ENCODE peak calls at places on chromosomes 13 and 19, in ten cellular contexts. One of them, this sample, is unnamed.

GRCh38 chr13:104616990-104617389 is 1550.8 kb upstream of the SLC10A2 start:
- DNase-seq in transverse colon: no peak
- DNase-seq in pancreas: no peak
- DNase-seq in psoas muscle: no peak
- DNase-seq in foreskin fibroblast: no peak
- DNase-seq in aorta: no peak
- DNase-seq in fibroblast of mammary gland: no peak
- DNase-seq in lower leg skin: no peak
- DNase-seq in choroid plexus epithelial cell: no peak
- DNase-seq in A673: no peak
- DNase-seq in this sample: no peak

GRCh38 chr13:114161644-114162532 is 17.2 kb upstream of the CFAP97D2 start:
- DNase-seq in transverse colon: peak; percentile 84
- DNase-seq in pancreas: no peak
- DNase-seq in psoas muscle: peak; percentile 66
- DNase-seq in foreskin fibroblast: peak; percentile 22
- DNase-seq in aorta: peak; percentile 79
- DNase-seq in fibroblast of mammary gland: peak; percentile 41
- DNase-seq in lower leg skin: no peak
- DNase-seq in choroid plexus epithelial cell: peak; percentile 34
- DNase-seq in A673: peak; percentile 60
- DNase-seq in this sample: peak; percentile 64

GRCh38 chr13:21719463-21719862 is 48.6 kb downstream of the FGF9 start:
- DNase-seq in transverse colon: no peak
- DNase-seq in pancreas: no peak
- DNase-seq in psoas muscle: no peak
- DNase-seq in foreskin fibroblast: no peak
- DNase-seq in aorta: no peak
- DNase-seq in fibroblast of mammary gland: no peak
- DNase-seq in lower leg skin: no peak
- DNase-seq in choroid plexus epithelial cell: no peak
- DNase-seq in A673: no peak
- DNase-seq in this sample: no peak

GRCh38 chr19:6564393-6564792 is 26.6 kb downstream of the CD70 start:
- DNase-seq in transverse colon: no peak
- DNase-seq in pancreas: no peak
- DNase-seq in psoas muscle: no peak
- DNase-seq in foreskin fibroblast: no peak
- DNase-seq in aorta: no peak
- DNase-seq in fibroblast of mammary gland: peak; percentile 33
- DNase-seq in lower leg skin: no peak
- DNase-seq in choroid plexus epithelial cell: peak; percentile 21
- DNase-seq in A673: peak; percentile 54
- DNase-seq in this sample: no peak

GRCh38 chr13:91722267-91722884 is 324.0 kb downstream of the GPC5 start:
- DNase-seq in transverse colon: no peak
- DNase-seq in pancreas: no peak
- DNase-seq in psoas muscle: no peak
- DNase-seq in foreskin fibroblast: peak; percentile 0
- DNase-seq in aorta: no peak
- DNase-seq in fibroblast of mammary gland: peak; percentile 17
- DNase-seq in lower leg skin: no peak
- DNase-seq in choroid plexus epithelial cell: peak; percentile 52
- DNase-seq in A673: peak; percentile 48
- DNase-seq in this sample: no peak

GRCh38 chr13:84651288-84651687 is 769.0 kb upstream of the SLITRK1 start:
- DNase-seq in transverse colon: no peak
- DNase-seq in pancreas: peak; percentile 5
- DNase-seq in psoas muscle: no peak
- DNase-seq in foreskin fibroblast: peak; percentile 76
- DNase-seq in aorta: no peak
- DNase-seq in fibroblast of mammary gland: peak; percentile 94
- DNase-seq in lower leg skin: no peak
- DNase-seq in choroid plexus epithelial cell: peak; percentile 95
- DNase-seq in A673: peak; percentile 37
- DNase-seq in this sample: no peak

GRCh38 chr13:89514534-89515312 is 1832.8 kb upstream of the MIR17HG start:
- DNase-seq in transverse colon: no peak
- DNase-seq in pancreas: no peak
- DNase-seq in psoas muscle: no peak
- DNase-seq in foreskin fibroblast: no peak
- DNase-seq in aorta: no peak
- DNase-seq in fibroblast of mammary gland: peak; percentile 66
- DNase-seq in lower leg skin: no peak
- DNase-seq in choroid plexus epithelial cell: peak; percentile 79
- DNase-seq in A673: peak; percentile 88
- DNase-seq in this sample: no peak

GRCh38 chr19:48553676-48554384 is 1.9 kb downstream of the SULT2B1 start:
- DNase-seq in transverse colon: peak; percentile 50
- DNase-seq in pancreas: peak; percentile 44
- DNase-seq in psoas muscle: peak; percentile 61
- DNase-seq in foreskin fibroblast: peak; percentile 85
- DNase-seq in aorta: no peak
- DNase-seq in fibroblast of mammary gland: peak; percentile 87
- DNase-seq in lower leg skin: no peak
- DNase-seq in choroid plexus epithelial cell: peak; percentile 65
- DNase-seq in A673: no peak
- DNase-seq in this sample: peak; percentile 27

GRCh38 chr13:29594710-29595379 is 643 bp downstream of the SLC7A1 start:
- DNase-seq in transverse colon: peak; percentile 65
- DNase-seq in pancreas: peak; percentile 59
- DNase-seq in psoas muscle: peak; percentile 78
- DNase-seq in foreskin fibroblast: peak; percentile 65
- DNase-seq in aorta: peak; percentile 83
- DNase-seq in fibroblast of mammary gland: peak; percentile 67
- DNase-seq in lower leg skin: peak; percentile 53
- DNase-seq in choroid plexus epithelial cell: peak; percentile 60
- DNase-seq in A673: peak; percentile 65
- DNase-seq in this sample: peak; percentile 87

GRCh38 chr13:88154001-88154400 is 482.8 kb downstream of the SLITRK5 start:
- DNase-seq in transverse colon: no peak
- DNase-seq in pancreas: no peak
- DNase-seq in psoas muscle: no peak
- DNase-seq in foreskin fibroblast: no peak
- DNase-seq in aorta: no peak
- DNase-seq in fibroblast of mammary gland: no peak
- DNase-seq in lower leg skin: no peak
- DNase-seq in choroid plexus epithelial cell: no peak
- DNase-seq in A673: no peak
- DNase-seq in this sample: no peak

DNA sequence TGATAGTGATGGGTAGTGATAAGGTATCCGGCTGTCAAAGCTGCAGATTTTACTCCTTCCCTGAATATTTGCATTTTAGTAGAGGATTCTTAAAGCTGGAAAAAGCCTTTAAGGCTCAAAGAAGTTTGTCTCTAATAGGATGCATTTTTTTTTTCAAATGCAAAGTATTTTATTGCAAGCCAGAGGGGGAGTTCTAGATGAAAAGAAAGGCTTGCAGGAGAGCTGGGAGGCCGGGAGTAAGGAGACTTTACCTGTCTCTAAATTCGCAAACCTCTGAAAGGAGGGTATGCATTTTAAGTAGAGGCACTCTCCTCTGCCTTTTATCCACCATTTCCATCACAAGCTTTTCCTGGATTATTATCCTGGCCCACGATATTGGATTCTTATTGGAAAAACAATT is 100.6 kb upstream of the FNDC3A start:
- DNase-seq in transverse colon: no peak
- DNase-seq in pancreas: no peak
- DNase-seq in psoas muscle: no peak
- DNase-seq in foreskin fibroblast: no peak
- DNase-seq in aorta: no peak
- DNase-seq in fibroblast of mammary gland: no peak
- DNase-seq in lower leg skin: no peak
- DNase-seq in choroid plexus epithelial cell: no peak
- DNase-seq in A673: no peak
- DNase-seq in this sample: no peak
- H3K4me3 ChIP-seq in transverse colon: no peak overlapping the region
- H3K4me3 ChIP-seq in pancreas: no peak overlapping the region
- H3K4me3 ChIP-seq in psoas muscle: no peak overlapping the region
- H3K4me3 ChIP-seq in foreskin fibroblast: no peak overlapping the region
- H3K4me3 ChIP-seq in aorta: no peak overlapping the region
- H3K4me3 ChIP-seq in fibroblast of mammary gland: no peak overlapping the region
- H3K4me3 ChIP-seq in lower leg skin: no peak overlapping the region
- H3K4me3 ChIP-seq in choroid plexus epithelial cell: no peak overlapping the region
- H3K4me3 ChIP-seq in A673: no peak overlapping the region
- H3K4me3 ChIP-seq in this sample: no peak overlapping the region

DNA sequence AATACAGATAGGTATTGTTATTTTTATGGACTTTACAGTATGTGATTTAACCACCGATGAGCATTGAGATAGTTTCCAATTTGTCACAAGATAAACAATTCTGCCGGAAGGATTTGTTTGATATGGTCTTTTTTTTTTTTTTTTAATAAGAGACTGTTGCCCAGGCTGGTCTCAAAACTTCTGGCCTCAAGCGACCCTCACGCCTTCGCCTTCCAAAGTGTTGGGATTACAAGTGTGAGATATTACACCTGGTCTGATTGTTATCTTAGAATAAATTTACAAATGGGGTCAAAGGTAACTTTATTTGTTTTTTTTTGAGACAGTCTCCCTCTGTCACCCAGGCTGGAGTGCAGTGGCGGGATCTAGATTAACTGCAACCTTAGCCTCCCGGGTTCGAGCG is 1.2 kb downstream of the GARRE1 start:
- DNase-seq in transverse colon: no peak
- DNase-seq in pancreas: no peak
- DNase-seq in psoas muscle: no peak
- DNase-seq in foreskin fibroblast: no peak
- DNase-seq in aorta: no peak
- DNase-seq in fibroblast of mammary gland: no peak
- DNase-seq in lower leg skin: no peak
- DNase-seq in choroid plexus epithelial cell: no peak
- DNase-seq in A673: no peak
- DNase-seq in this sample: no peak
- H3K4me3 ChIP-seq in transverse colon: peak overlapping the region; percentile 71
- H3K4me3 ChIP-seq in pancreas: peak overlapping the region; percentile 82
- H3K4me3 ChIP-seq in psoas muscle: peak overlapping the region; percentile 100
- H3K4me3 ChIP-seq in foreskin fibroblast: peak overlapping the region; percentile 68
- H3K4me3 ChIP-seq in aorta: peak overlapping the region; percentile 92
- H3K4me3 ChIP-seq in fibroblast of mammary gland: peak overlapping the region; percentile 55
- H3K4me3 ChIP-seq in lower leg skin: no peak overlapping the region
- H3K4me3 ChIP-seq in choroid plexus epithelial cell: peak overlapping the region; percentile 85
- H3K4me3 ChIP-seq in A673: peak overlapping the region; percentile 93
- H3K4me3 ChIP-seq in this sample: peak overlapping the region; percentile 89

DNA sequence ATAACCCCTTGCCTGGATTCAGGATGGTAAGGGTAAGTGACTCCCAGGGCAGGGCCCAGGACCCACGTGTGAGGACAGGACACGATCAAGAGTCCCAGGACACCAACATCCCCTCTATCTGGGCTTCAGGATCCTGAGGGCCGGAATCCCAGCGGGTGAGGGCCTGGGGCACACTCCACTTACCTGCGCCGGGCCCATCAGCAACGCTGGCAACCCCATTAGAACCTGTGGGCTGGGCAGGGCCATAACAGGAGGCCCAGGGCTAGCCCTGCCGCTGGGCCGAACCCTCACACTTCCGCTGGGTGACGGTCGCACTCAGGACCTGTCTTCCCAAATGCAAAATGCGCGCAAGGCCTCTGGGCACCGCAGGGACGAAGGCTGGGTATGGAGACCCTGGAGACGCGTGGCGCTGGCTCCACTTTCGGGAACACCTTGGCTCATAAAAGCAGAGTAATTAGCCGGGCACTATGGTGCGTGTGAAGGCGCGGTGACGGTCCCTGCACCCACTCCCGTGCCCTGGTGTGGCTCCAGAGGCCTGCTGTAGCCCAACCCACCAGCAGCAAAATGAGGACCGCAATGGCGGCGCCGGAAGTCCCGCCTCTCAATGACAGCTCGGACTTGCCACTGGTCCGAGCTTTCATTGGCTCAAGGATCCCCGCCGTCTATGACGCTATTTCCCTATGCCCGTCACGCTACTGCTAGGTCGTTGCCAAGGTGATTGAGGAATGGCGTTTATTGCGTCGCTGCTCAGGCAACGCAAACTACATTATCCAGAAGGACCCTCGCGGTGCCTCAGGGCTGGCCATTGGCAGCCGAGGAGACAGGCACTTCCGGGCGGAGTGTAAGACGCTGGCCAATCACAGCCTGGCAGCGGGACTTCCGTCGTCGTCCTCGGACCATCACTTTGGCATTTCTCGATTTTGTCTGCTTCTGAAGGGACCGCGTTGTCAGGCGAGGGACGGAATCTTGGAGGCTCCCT is at the start of gene ZNF132:
- DNase-seq in transverse colon: peak; percentile 96
- DNase-seq in pancreas: peak; percentile 97
- DNase-seq in psoas muscle: peak; percentile 97
- DNase-seq in foreskin fibroblast: peak; percentile 100
- DNase-seq in aorta: peak; percentile 98
- DNase-seq in fibroblast of mammary gland: peak; percentile 100
- DNase-seq in lower leg skin: peak; percentile 99
- DNase-seq in choroid plexus epithelial cell: peak; percentile 100
- DNase-seq in A673: peak; percentile 100
- DNase-seq in this sample: peak; percentile 99
- H3K4me3 ChIP-seq in transverse colon: peak within 1 kb of the TSS; percentile 42
- H3K4me3 ChIP-seq in pancreas: peak within 1 kb of the TSS; percentile 63
- H3K4me3 ChIP-seq in psoas muscle: peak within 1 kb of the TSS; percentile 81
- H3K4me3 ChIP-seq in foreskin fibroblast: peak within 1 kb of the TSS; percentile 85
- H3K4me3 ChIP-seq in aorta: peak within 1 kb of the TSS; percentile 50
- H3K4me3 ChIP-seq in fibroblast of mammary gland: peak within 1 kb of the TSS; percentile 80
- H3K4me3 ChIP-seq in lower leg skin: peak within 1 kb of the TSS; percentile 49
- H3K4me3 ChIP-seq in choroid plexus epithelial cell: peak within 1 kb of the TSS; percentile 86
- H3K4me3 ChIP-seq in A673: peak within 1 kb of the TSS; percentile 53
- H3K4me3 ChIP-seq in this sample: peak within 1 kb of the TSS; percentile 57

GRCh38 chr19:50983625-50984292 is at the start of gene KLK7:
- DNase-seq in transverse colon: no peak
- DNase-seq in pancreas: no peak
- DNase-seq in psoas muscle: no peak
- DNase-seq in foreskin fibroblast: no peak
- DNase-seq in aorta: no peak
- DNase-seq in fibroblast of mammary gland: no peak
- DNase-seq in lower leg skin: no peak
- DNase-seq in choroid plexus epithelial cell: no peak
- DNase-seq in A673: no peak
- DNase-seq in this sample: no peak
- H3K4me3 ChIP-seq in transverse colon: no peak within 1 kb of the TSS
- H3K4me3 ChIP-seq in pancreas: no peak within 1 kb of the TSS
- H3K4me3 ChIP-seq in psoas muscle: no peak within 1 kb of the TSS
- H3K4me3 ChIP-seq in foreskin fibroblast: no peak within 1 kb of the TSS
- H3K4me3 ChIP-seq in aorta: no peak within 1 kb of the TSS
- H3K4me3 ChIP-seq in fibroblast of mammary gland: no peak within 1 kb of the TSS
- H3K4me3 ChIP-seq in lower leg skin: no peak within 1 kb of the TSS
- H3K4me3 ChIP-seq in choroid plexus epithelial cell: no peak within 1 kb of the TSS
- H3K4me3 ChIP-seq in A673: no peak within 1 kb of the TSS
- H3K4me3 ChIP-seq in this sample: no peak within 1 kb of the TSS

This sample was measured in tibial artery.